ENCODE peak calls at places on chromosomes 7 and 10, in ten cellular contexts. U is astrocyte of the spinal cord; T is AG10803; W is A549; G is right atrium auricular region; I is gastrocnemius medialis; S is GM12865; Z is brain microvascular endothelial cell; H is endodermal cell; K is CD8-positive, alpha-beta T cell. F is an unnamed sample.

GRCh38 chr7:39458346-39458745 is 107.9 kb upstream of the YAE1 start:
- DNase-seq in T (peak), Z (no peak), W (no peak), I (no peak), G (no peak), K (no peak), U (no peak), S (no peak), H (no peak), F (no peak)

GRCh38 chr7:5872326-5872725 is 8.3 kb upstream of the OCM start:
- DNase-seq in U (no peak), T (no peak), W (no peak), I (no peak), H (no peak), K (no peak), G (no peak), Z (no peak), S (no peak), F (no peak)

GRCh38 chr7:152760384-152761115 is 998 bp downstream of the ACTR3B start:
- DNase-seq in G (no peak), S (no peak), K (no peak), I (no peak), T (no peak), Z (no peak), U (peak), H (peak), W (no peak), F (no peak)

GRCh38 chr7:14341200-14341599 is 351.7 kb upstream of the ETV1 start:
- DNase-seq in K (no peak), I (no peak), G (no peak), H (no peak), T (no peak), W (no peak), U (no peak), Z (no peak), S (no peak), F (no peak)

GRCh38 chr7:12674861-12675260 is 12.6 kb upstream of the ARL4A start:
- DNase-seq in Z (peak), T (peak), I (no peak), S (peak), H (peak), K (peak), W (no peak), U (peak), G (no peak), F (no peak)

GRCh38 chr7:100127866-100128601 is 1.3 kb downstream of the MBLAC1 start:
- DNase-seq in S (peak), Z (no peak), I (no peak), G (no peak), K (no peak), W (no peak), T (no peak), H (peak), U (no peak), F (no peak)

GRCh38 chr7:139047970-139048369 is 12.1 kb upstream of the ZC3HAV1L start:
- DNase-seq in W (no peak), Z (no peak), S (no peak), I (no peak), H (no peak), K (no peak), G (no peak), U (no peak), T (no peak), F (no peak)

GRCh38 chr7:20507157-20507556 is 108.3 kb upstream of the ABCB5 start:
- DNase-seq in T (no peak), W (no peak), I (no peak), U (no peak), Z (no peak), S (no peak), K (no peak), G (no peak), H (no peak), F (no peak)

GRCh38 chr10:5585517-5586222 is 60.9 kb downstream of the CALML3 start:
- DNase-seq in S (no peak), K (no peak), I (no peak), W (no peak), G (no peak), Z (no peak), T (peak), H (no peak), U (peak), F (no peak)

GRCh38 chr7:22356010-22356854 is 722 bp downstream of the RAPGEF5 start:
- DNase-seq in H (peak), W (no peak), Z (no peak), K (no peak), S (peak), G (no peak), U (no peak), I (no peak), T (no peak), F (no peak)

GRCh38 chr7:108468246-108468645 is 12.0 kb upstream of the NRCAM start:
- DNase-seq in G (no peak), H (peak), I (no peak), Z (no peak), K (no peak), S (no peak), U (no peak), W (no peak), T (no peak), F (no peak)

GRCh38 chr7:113606325-113606724 is 312.5 kb downstream of the PPP1R3A start:
- DNase-seq in K (no peak), G (no peak), U (no peak), T (no peak), Z (peak), I (no peak), H (no peak), S (no peak), W (no peak), F (no peak)

GRCh38 chr7:149716007-149716931 is 57.1 kb downstream of the ZNF467 start:
- DNase-seq in Z (no peak), U (peak), K (no peak), S (no peak), H (peak), G (peak), W (no peak), T (peak), I (no peak), F (peak)

GRCh38 chr10:67772894-67773511 is 65.0 kb downstream of the DNAJC12 start:
- DNase-seq in S (peak), I (no peak), K (no peak), U (peak), T (no peak), H (no peak), G (no peak), W (no peak), Z (peak), F (no peak)

GRCh38 chr10:103554488-103555320 is 61.2 kb downstream of the NEURL1 start:
- DNase-seq in H (peak), T (peak), U (peak), G (no peak), I (peak), W (peak), S (no peak), K (no peak), Z (peak), F (no peak)

GRCh38 chr10:84114088-84114667 is 25.1 kb upstream of the GHITM start:
- DNase-seq in U (no peak), I (no peak), H (peak), T (no peak), Z (no peak), G (no peak), K (no peak), W (no peak), S (no peak), F (no peak)

GRCh38 chr7:121219031-121219430 is 109.8 kb upstream of the WNT16 start:
- DNase-seq in S (no peak), Z (no peak), U (peak), G (no peak), I (no peak), T (peak), H (no peak), K (no peak), W (no peak), F (no peak)

GRCh38 chr7:155362380-155363145 is 64.9 kb downstream of the INSIG1 start:
- DNase-seq in S (no peak), K (no peak), W (no peak), Z (no peak), H (no peak), G (no peak), T (no peak), U (no peak), I (no peak), F (no peak)

GRCh38 chr7:155363146-155363539 is 65.5 kb downstream of the INSIG1 start:
- DNase-seq in G (no peak), S (no peak), H (no peak), W (no peak), K (no peak), T (no peak), I (no peak), U (no peak), Z (no peak), F (no peak)

GRCh38 chr7:155365146-155365874 is 67.6 kb downstream of the INSIG1 start:
- DNase-seq in T (no peak), W (no peak), U (no peak), K (no peak), Z (no peak), I (no peak), H (no peak), S (no peak), G (no peak), F (no peak)

GRCh38 chr7:155361947-155362346 is 64.3 kb downstream of the INSIG1 start:
- DNase-seq in G (no peak), I (no peak), U (no peak), S (no peak), H (no peak), W (no peak), Z (no peak), T (no peak), K (no peak), F (no peak)

GRCh38 chr7:155363852-155364600 is 66.3 kb downstream of the INSIG1 start:
- DNase-seq in S (no peak), G (no peak), Z (no peak), K (no peak), W (no peak), T (no peak), I (no peak), H (peak), U (no peak), F (no peak)
- TF ChIP-seq CTCF in S (no peak), G (no peak), Z (no peak), K (no peak), W (no peak), T (no peak), I (no peak), H (peak), U (no peak), F (no peak)

DNA sequence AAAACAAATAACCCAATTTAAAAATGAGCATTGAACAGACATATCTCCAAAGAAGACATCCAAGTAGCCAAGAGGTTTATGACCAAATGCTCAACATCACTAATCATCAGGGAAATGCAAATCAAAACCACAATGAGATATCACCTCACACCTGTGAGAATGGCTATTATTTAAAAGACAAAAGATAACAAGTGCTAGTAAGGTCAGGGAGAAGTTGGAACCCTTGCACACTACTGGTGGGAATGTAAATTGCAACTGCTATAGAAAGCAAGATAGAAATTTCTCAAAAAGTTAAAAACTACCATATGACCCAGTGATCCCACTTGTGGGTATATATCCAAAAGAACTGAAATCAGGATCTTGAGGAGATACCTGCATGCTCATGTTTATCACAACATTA is 49.5 kb downstream of the SGMS1 start:
- DNase-seq in H (no peak), I (no peak), T (no peak), K (no peak), U (no peak), Z (no peak), W (no peak), S (no peak), G (no peak), F (no peak)
- TF ChIP-seq CTCF in H (peak), I (no peak), T (peak), K (no peak), U (peak), Z (peak), W (no peak), S (peak), G (no peak), F (peak)

DNA sequence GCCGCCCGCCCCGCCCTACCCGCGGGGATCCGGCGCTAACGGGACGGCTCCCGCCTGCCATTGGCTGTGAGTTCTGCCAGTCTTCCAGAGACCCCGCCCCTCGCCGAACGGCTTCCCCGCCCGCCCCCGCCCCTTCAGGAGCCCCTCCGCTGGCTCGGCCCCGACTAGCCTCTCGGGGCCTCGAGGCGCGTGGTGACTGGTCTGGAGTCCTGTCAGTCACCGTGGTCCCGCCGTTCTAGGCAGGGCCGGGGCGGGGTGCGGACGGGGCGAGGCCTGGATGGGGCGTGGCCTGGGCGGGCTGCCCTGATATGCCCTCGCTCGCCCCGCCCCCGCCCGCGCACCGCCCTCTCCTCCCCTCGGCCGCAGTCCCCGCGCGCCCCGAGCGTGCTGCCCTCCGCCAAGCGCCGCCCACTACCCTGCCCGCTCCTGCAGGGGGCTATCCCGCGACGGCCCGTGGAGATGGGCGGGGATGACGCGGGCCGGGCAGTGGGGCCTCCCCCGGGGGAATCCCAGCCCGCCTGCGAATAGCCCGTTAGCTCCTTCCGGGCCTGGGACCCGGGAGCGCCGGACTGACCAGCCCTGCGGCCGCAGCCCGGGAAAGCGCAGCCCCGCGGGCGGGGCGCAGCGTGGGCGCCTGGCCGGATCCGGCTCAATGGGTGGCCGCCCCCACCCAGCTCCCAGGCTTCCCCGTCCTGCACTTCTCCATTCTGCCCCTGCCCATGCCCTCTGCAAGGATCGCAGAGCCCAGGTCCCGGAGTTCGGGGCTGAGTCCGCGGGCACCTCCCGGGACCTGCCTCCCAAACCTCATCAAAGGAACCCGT is 444 bp upstream of the HIP1 start:
- DNase-seq in G (peak), I (peak), H (peak), K (peak), S (peak), T (peak), U (peak), W (peak), Z (peak), F (peak)
- TF ChIP-seq CTCF in G (no peak), I (peak), H (no peak), K (no peak), S (no peak), T (no peak), U (no peak), W (no peak), Z (no peak), F (peak)

GRCh38 chr7:81780914-81781693 is 11.3 kb upstream of the HGF start:
- DNase-seq in Z (no peak), G (no peak), K (no peak), W (no peak), S (no peak), I (no peak), H (no peak), T (no peak), U (no peak), F (no peak)

GRCh38 chr7:81774496-81774895 is 4.6 kb upstream of the HGF start:
- DNase-seq in U (no peak), T (no peak), I (no peak), K (no peak), H (no peak), G (no peak), Z (no peak), W (no peak), S (no peak), F (no peak)

GRCh38 chr7:81776159-81776558 is 6.3 kb upstream of the HGF start:
- DNase-seq in U (peak), I (no peak), W (no peak), H (no peak), Z (peak), K (no peak), G (no peak), T (peak), S (no peak), F (no peak)

GRCh38 chr7:81775560-81775959 is 5.7 kb upstream of the HGF start:
- DNase-seq in U (no peak), I (no peak), K (no peak), Z (no peak), G (no peak), S (no peak), H (no peak), W (no peak), T (no peak), F (no peak)

DNA sequence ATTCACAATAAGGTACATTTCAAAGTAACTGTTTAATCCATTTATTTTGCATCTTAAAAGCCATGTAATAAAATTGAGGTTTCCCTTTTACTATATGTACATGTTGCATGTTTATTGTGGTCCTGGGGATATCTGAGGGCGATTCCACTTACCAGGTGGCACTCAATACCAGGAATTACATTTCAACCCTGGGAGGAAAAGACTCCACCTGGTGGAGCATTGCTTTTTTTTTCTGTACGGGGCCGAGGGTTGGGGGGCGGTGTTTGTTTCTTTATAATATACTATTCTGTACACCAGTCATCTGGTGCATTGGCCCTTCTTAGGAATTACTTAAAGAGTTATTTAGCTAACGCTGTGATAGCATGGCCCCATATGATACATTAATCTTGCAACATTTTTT is 7.1 kb upstream of the HGF start:
- DNase-seq in I (no peak), G (no peak), W (no peak), T (no peak), H (no peak), U (no peak), Z (no peak), S (no peak), K (no peak), F (no peak)
- TF ChIP-seq CTCF in I (no peak), G (no peak), W (peak), T (no peak), H (peak), U (peak), Z (peak), S (no peak), K (no peak), F (no peak)

DNA sequence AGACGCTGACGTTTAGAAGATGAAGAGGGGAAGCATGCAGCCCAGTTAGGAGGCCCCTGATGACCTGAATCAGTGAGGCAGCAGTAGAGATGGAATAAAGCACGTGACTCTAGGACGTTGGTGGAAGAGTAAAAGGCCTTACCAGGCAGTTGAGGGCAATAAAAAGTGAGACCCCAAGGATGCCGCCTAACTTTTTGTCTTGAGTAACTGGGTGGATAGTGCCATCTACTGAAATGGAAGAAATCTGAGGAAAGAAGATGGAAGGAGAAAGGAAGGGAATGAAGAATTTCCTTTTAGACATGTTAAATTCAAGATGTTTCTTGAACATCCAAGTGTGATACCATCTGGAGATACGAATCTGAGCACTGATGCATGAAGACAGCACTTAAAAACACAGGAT is 220.0 kb upstream of the LRRN3 start:
- DNase-seq in W (no peak), G (no peak), S (no peak), H (no peak), K (no peak), I (no peak), Z (no peak), U (no peak), T (no peak), F (no peak)
- TF ChIP-seq CTCF in W (no peak), G (no peak), S (no peak), H (peak), K (no peak), I (no peak), Z (no peak), U (no peak), T (no peak), F (no peak)

GRCh38 chr10:124745678-124746077 is 1.5 kb upstream of the FAM53B start:
- DNase-seq in G (no peak), U (peak), H (no peak), W (peak), Z (peak), T (peak), I (no peak), S (peak), K (no peak), F (no peak)
- TF ChIP-seq CTCF in G (no peak), U (peak), H (peak), W (peak), Z (peak), T (peak), I (peak), S (peak), K (peak), F (peak)

DNA sequence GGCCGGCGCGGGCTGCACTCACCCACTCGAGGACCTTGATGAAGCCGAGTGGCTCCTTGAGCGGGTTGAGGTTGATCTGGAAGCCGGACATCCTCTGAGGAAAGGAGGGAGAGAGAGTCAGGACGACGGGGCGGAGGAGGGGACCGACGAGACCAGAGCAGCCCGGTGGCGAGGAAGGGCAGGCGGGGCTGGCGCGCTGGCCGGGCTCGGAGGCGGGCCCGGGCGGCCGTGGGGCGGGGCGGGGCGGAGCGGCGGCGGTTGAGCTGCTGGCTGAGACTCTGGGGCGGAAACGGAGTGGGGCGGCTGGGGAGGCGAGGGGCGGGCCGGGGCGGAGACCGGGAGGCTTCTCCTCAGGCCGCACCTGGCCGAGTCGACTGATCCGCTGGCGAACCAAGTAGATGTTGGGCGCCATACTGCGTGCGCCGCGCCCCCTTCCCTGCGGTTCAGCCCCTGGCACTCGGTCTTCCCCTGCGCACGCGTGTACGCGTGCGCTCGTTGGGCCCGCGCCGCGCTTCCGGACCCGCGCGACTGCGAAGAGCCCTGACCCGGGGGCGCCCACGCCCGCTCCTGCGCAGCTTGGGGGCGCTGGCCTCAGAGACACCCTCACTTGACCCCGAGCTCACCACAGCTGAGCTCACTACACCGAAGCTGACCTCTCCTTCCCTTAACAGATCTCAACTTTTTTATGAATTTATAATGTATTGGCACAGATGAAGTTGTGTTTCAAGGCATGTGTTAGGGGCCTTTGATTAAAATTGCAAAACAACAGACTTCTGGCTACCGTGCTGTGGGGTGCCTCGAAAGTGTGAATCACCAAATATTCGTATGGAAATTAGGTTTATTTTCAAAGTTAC is at the start of gene SYPL1:
- DNase-seq in I (peak), U (peak), H (peak), S (peak), Z (peak), K (peak), W (peak), G (peak), T (peak), F (peak)
- TF ChIP-seq CTCF in I (no peak), U (no peak), H (no peak), S (no peak), Z (no peak), K (no peak), W (no peak), G (no peak), T (no peak), F (no peak)

GRCh38 chr7:33979807-33980355 is 74.5 kb downstream of the BMPER start:
- DNase-seq in U (peak), S (no peak), T (peak), H (no peak), K (no peak), Z (peak), I (no peak), G (no peak), W (peak), F (no peak)

GRCh38 chr7:33979300-33979806 is 74.0 kb downstream of the BMPER start:
- DNase-seq in H (no peak), K (no peak), W (no peak), G (no peak), T (no peak), U (no peak), I (no peak), S (no peak), Z (no peak), F (no peak)

GRCh38 chr7:33981686-33982424 is 76.5 kb downstream of the BMPER start:
- DNase-seq in G (no peak), Z (peak), S (no peak), W (no peak), K (no peak), U (no peak), T (peak), I (no peak), H (no peak), F (no peak)

GRCh38 chr7:33981221-33981620 is 75.9 kb downstream of the BMPER start:
- DNase-seq in U (no peak), Z (no peak), W (no peak), T (peak), K (no peak), I (no peak), S (no peak), G (no peak), H (no peak), F (no peak)

GRCh38 chr7:33982425-33982786 is 77.1 kb downstream of the BMPER start:
- DNase-seq in I (no peak), H (no peak), K (no peak), W (no peak), U (peak), S (no peak), Z (peak), T (no peak), G (no peak), F (no peak)
- TF ChIP-seq CTCF in I (no peak), H (peak), K (no peak), W (peak), U (peak), S (no peak), Z (peak), T (peak), G (no peak), F (peak)

F was measured in osteocyte.